ENCODE peak calls at places on chromosomes 5 and 9, in eight cellular contexts. D is SW 1271; V is immature natural killer cell; Q is AG08395; S is substantia nigra; F is putamen; A is GM23248; K is activated T-cell treated with anti-CD3 and anti-CD28 coated beads, Interleukin-2, amount 50 U/mL, for 72 hours. Y is an unnamed sample.
A peak's percentile ranks its signal among the peaks of the same experiment; 100 is the strongest.

GRCh38 chr9:120344230-120344629 is 235.7 kb downstream of the CDK5RAP2 start:
- DNase-seq in D (peak; percentile 54), Q (peak; percentile 69), V (no peak), A (peak; percentile 84), K (no peak), F (peak; percentile 9), S (no peak), Y (no peak)

GRCh38 chr5:169300468-169301385 is at the start of gene SLIT3:
- DNase-seq in V (no peak), F (peak; percentile 50), S (no peak), K (no peak), A (peak; percentile 96), D (peak; percentile 64), Q (peak; percentile 93), Y (peak; percentile 75)

GRCh38 chr9:87787735-87788134 is 61.8 kb downstream of the CTSL start:
- DNase-seq in A (peak; percentile 34), K (no peak), V (no peak), D (no peak), Q (no peak), S (no peak), F (no peak), Y (no peak)

GRCh38 chr9:115262477-115262876 is 144.5 kb upstream of the TNC start:
- DNase-seq in A (peak; percentile 69), V (no peak), D (peak; percentile 63), Q (peak; percentile 67), K (no peak), S (no peak), F (peak; percentile 1), Y (peak; percentile 94)

GRCh38 chr9:117411547-117411946 is 3.3 kb downstream of the ASTN2 start:
- DNase-seq in A (peak; percentile 51), V (no peak), F (peak; percentile 76), D (no peak), Q (peak; percentile 38), K (peak; percentile 5), S (peak; percentile 66), Y (peak; percentile 78)

GRCh38 chr5:147689436-147689835 is 93.1 kb downstream of the JAKMIP2 start:
- DNase-seq in D (no peak), F (no peak), A (no peak), K (no peak), V (no peak), S (no peak), Q (no peak), Y (peak; percentile 49)

GRCh38 chr9:117414906-117415583 is at the start of gene ASTN2:
- DNase-seq in D (no peak), F (peak; percentile 46), Q (peak; percentile 21), A (no peak), S (peak; percentile 74), V (no peak), K (no peak), Y (no peak)

GRCh38 chr9:126704157-126704941 is 90.6 kb downstream of the LMX1B start:
- DNase-seq in S (no peak), Q (peak; percentile 70), A (peak; percentile 84), V (no peak), D (peak; percentile 31), K (peak; percentile 60), F (peak; percentile 83), Y (peak; percentile 57)

GRCh38 chr9:126151671-126152050 is 175.0 kb upstream of the MVB12B start:
- DNase-seq in V (no peak), F (no peak), K (no peak), S (no peak), A (peak; percentile 27), D (no peak), Q (no peak), Y (no peak)

GRCh38 chr5:168747987-168748777 is 169.0 kb upstream of the PANK3 start:
- DNase-seq in V (peak; percentile 23), Q (peak; percentile 32), K (peak; percentile 66), F (peak; percentile 36), D (peak; percentile 18), A (peak; percentile 43), S (peak; percentile 27), Y (peak; percentile 31)

GRCh38 chr5:62645223-62645622 is 66.6 kb downstream of the LRRC70 start:
- DNase-seq in Q (no peak), D (no peak), V (no peak), S (no peak), A (no peak), K (no peak), F (no peak), Y (no peak)

GRCh38 chr9:138066049-138066448 is 188.5 kb downstream of the CACNA1B start:
- DNase-seq in K (no peak), F (no peak), S (no peak), A (no peak), D (no peak), V (no peak), Q (no peak), Y (no peak)

GRCh38 chr9:131774636-131775035 is 34.8 kb upstream of the RAPGEF1 start:
- DNase-seq in V (no peak), D (no peak), K (no peak), S (no peak), A (no peak), F (no peak), Q (no peak), Y (no peak)

GRCh38 chr9:127389391-127390242 is 7.4 kb upstream of the SLC2A8 start:
- DNase-seq in F (no peak), D (no peak), V (no peak), K (no peak), S (no peak), Q (no peak), A (no peak), Y (no peak)

GRCh38 chr9:101311759-101312420 is 72.9 kb downstream of the BAAT start:
- DNase-seq in K (no peak), F (peak; percentile 82), D (peak; percentile 80), Q (peak; percentile 62), V (peak; percentile 26), A (peak; percentile 83), S (no peak), Y (peak; percentile 84)

GRCh38 chr9:128152781-128153116 is 3.5 kb downstream of the LCN2 start:
- DNase-seq in K (no peak), D (no peak), A (no peak), F (no peak), S (no peak), V (no peak), Q (no peak), Y (no peak)

GRCh38 chr5:82276800-82277612 is 1.1 kb downstream of the RPS23 start:
- DNase-seq in D (no peak), A (no peak), Q (no peak), V (no peak), S (no peak), F (no peak), K (no peak), Y (no peak)

GRCh38 chr9:128575469-128575868 is 23.1 kb downstream of the SPTAN1 start:
- DNase-seq in K (no peak), A (peak; percentile 65), F (peak; percentile 71), V (no peak), D (no peak), Q (no peak), S (peak; percentile 6), Y (no peak)

GRCh38 chr9:28832168-28832567 is 1258.9 kb upstream of the C9orf72 start:
- DNase-seq in D (no peak), S (no peak), F (no peak), K (no peak), V (no peak), A (no peak), Q (no peak), Y (no peak)

GRCh38 chr9:98890256-98890655 is 53.5 kb upstream of the COL15A1 start:
- DNase-seq in F (no peak), Q (no peak), V (no peak), A (no peak), K (no peak), S (no peak), D (no peak), Y (peak; percentile 76)

GRCh38 chr9:6134661-6135177 is 80.9 kb upstream of the IL33 start:
- DNase-seq in F (no peak), A (peak; percentile 42), S (no peak), D (no peak), Q (peak; percentile 33), K (no peak), V (no peak), Y (no peak)

GRCh38 chr5:72472031-72472430 is 35.2 kb downstream of the ZNF366 start:
- DNase-seq in F (no peak), Q (no peak), V (no peak), A (no peak), D (no peak), K (no peak), S (no peak), Y (no peak)

GRCh38 chr9:99235874-99236627 is 14.0 kb downstream of the SEC61B start:
- DNase-seq in V (no peak), K (peak; percentile 63), D (no peak), A (no peak), Q (no peak), S (no peak), F (no peak), Y (no peak)

GRCh38 chr5:53892236-53892635 is 331.8 kb downstream of the NDUFS4 start:
- DNase-seq in K (no peak), S (no peak), Q (no peak), V (no peak), A (peak; percentile 33), F (no peak), D (no peak), Y (no peak)

GRCh38 chr5:8720476-8720875 is 825.4 kb downstream of the SEMA5A start:
- DNase-seq in Q (no peak), F (no peak), K (no peak), D (no peak), A (peak; percentile 9), S (no peak), V (no peak), Y (no peak)

GRCh38 chr5:86890375-86890774 is 272.6 kb downstream of the COX7C start:
- DNase-seq in K (no peak), D (no peak), S (no peak), A (no peak), Q (no peak), F (no peak), V (no peak), Y (no peak)

GRCh38 chr9:84711936-84712335 is 42.4 kb downstream of the NTRK2 start:
- DNase-seq in F (no peak), Q (peak; percentile 29), S (peak; percentile 58), A (peak; percentile 18), V (no peak), K (no peak), D (no peak), Y (peak; percentile 92)

GRCh38 chr5:5203441-5203840 is 63.3 kb downstream of the ADAMTS16 start:
- DNase-seq in A (no peak), V (no peak), K (no peak), D (no peak), F (no peak), S (no peak), Q (no peak), Y (no peak)

GRCh38 chr9:128877852-128878251 is 3.9 kb downstream of the KYAT1 start:
- DNase-seq in F (no peak), S (no peak), D (no peak), A (no peak), Q (no peak), V (no peak), K (no peak), Y (no peak)

GRCh38 chr9:6876195-6876594 is 118.4 kb downstream of the KDM4C start:
- DNase-seq in A (peak; percentile 5), F (no peak), K (no peak), Q (no peak), D (no peak), V (no peak), S (no peak), Y (no peak)

GRCh38 chr5:138664276-138664943 is 88.8 kb upstream of the CTNNA1 start:
- DNase-seq in S (no peak), A (peak; percentile 69), V (no peak), F (peak; percentile 76), Q (peak; percentile 45), D (no peak), K (no peak), Y (no peak)

GRCh38 chr5:180696116-180696515 is 43.7 kb downstream of the OR2Y1 start:
- DNase-seq in K (no peak), S (no peak), Q (no peak), A (no peak), F (no peak), V (no peak), D (no peak), Y (no peak)

GRCh38 chr5:174222891-174223290 is 177.4 kb downstream of the NSG2 start:
- DNase-seq in Q (no peak), S (no peak), V (no peak), D (no peak), F (no peak), A (no peak), K (no peak), Y (no peak)

GRCh38 chr5:151660616-151661015 is 26.1 kb downstream of the SPARC start:
- DNase-seq in F (no peak), D (no peak), S (no peak), Q (peak; percentile 71), V (no peak), K (no peak), A (peak; percentile 92), Y (no peak)

Y was measured in G401.